ENCODE peak calls at places on chromosomes 6 and 20, in five cellular contexts. F is fibroblast of lung; L is T-helper 2 cell; S is thoracic aorta; C is activated T-helper 1 cell treated with anti-CD3 and anti-CD28 coated beads, Interleukin-2, amount 50 U/mL, for 16 hours. V is an unnamed sample.

GRCh38 chr6:112383191-112383590 is 36.1 kb downstream of the RFPL4B start:
- DNase-seq in C (no peak), L (no peak), S (no peak), F (no peak), V (no peak)

GRCh38 chr20:57222631-57222950 is 43.9 kb downstream of the BMP7 start:
- DNase-seq in F (no peak), S (no peak), L (no peak), C (no peak), V (no peak)

GRCh38 chr6:111184827-111185567 is 97.7 kb downstream of the SLC16A10 start:
- DNase-seq in F (no peak), C (no peak), S (no peak), L (no peak), V (no peak)

GRCh38 chr6:39731565-39731964 is 6.4 kb upstream of the KIF6 start:
- DNase-seq in F (no peak), L (no peak), S (no peak), C (no peak), V (no peak)

GRCh38 chr6:85594197-85594930 is 706 bp upstream of the SNX14 start:
- DNase-seq in L (peak; percentile 22), S (no peak), C (no peak), F (no peak), V (no peak)

GRCh38 chr6:157019733-157020132 is 242.6 kb downstream of the ARID1B start:
- DNase-seq in C (no peak), L (no peak), F (no peak), S (no peak), V (no peak)

GRCh38 chr6:68252632-68253031 is 382.4 kb upstream of the ADGRB3 start:
- DNase-seq in L (no peak), S (no peak), F (no peak), C (no peak), V (no peak)

GRCh38 chr6:151143806-151144205 is 96.0 kb upstream of the AKAP12 start:
- DNase-seq in L (no peak), S (no peak), F (no peak), C (no peak), V (no peak)

GRCh38 chr20:49676581-49677291 is 36.9 kb downstream of the B4GALT5 start:
- DNase-seq in F (peak; percentile 78), C (no peak), L (no peak), S (no peak), V (no peak)

GRCh38 chr20:23152308-23152892 is 66.3 kb upstream of the CD93 start:
- DNase-seq in C (no peak), F (peak; percentile 72), S (peak; percentile 93), L (no peak), V (peak; percentile 47)

GRCh38 chr6:18039481-18039880 is 52.0 kb upstream of the KIF13A start:
- DNase-seq in S (no peak), F (peak; percentile 49), C (no peak), L (no peak), V (no peak)

GRCh38 chr20:50595988-50596693 is 86.0 kb downstream of the PTPN1 start:
- DNase-seq in F (peak; percentile 40), C (no peak), L (no peak), S (no peak), V (no peak)

GRCh38 chr6:26264547-26264946 is 100.5 kb upstream of the BTN3A2 start:
- DNase-seq in F (no peak), L (no peak), C (no peak), S (no peak), V (no peak)

GRCh38 chr6:456887-457286 is 65.3 kb downstream of the IRF4 start:
- DNase-seq in F (no peak), L (no peak), C (no peak), S (no peak), V (no peak)

GRCh38 chr6:34459899-34460593 is 5.8 kb upstream of the PACSIN1 start:
- DNase-seq in F (peak; percentile 33), L (peak; percentile 17), C (no peak), S (no peak), V (no peak)

GRCh38 chr6:28258877-28259777 is at the start of gene NKAPL:
- DNase-seq in S (peak; percentile 43), L (peak; percentile 22), C (peak; percentile 10), F (peak; percentile 67), V (no peak)

GRCh38 chr20:54176610-54177009 is 2.8 kb upstream of the CYP24A1 start:
- DNase-seq in F (peak; percentile 56), C (no peak), L (no peak), S (no peak), V (no peak)

GRCh38 chr20:60960500-60960899 is 291.6 kb upstream of the CDH4 start:
- DNase-seq in F (no peak), C (no peak), L (no peak), S (no peak), V (no peak)

GRCh38 chr20:2521369-2522305 is 12.9 kb upstream of the ZNF343 start:
- DNase-seq in C (no peak), S (no peak), L (peak; percentile 28), F (peak; percentile 34), V (no peak)

GRCh38 chr20:32123088-32123487 is 13.6 kb downstream of the TM9SF4 start:
- DNase-seq in C (no peak), F (no peak), S (no peak), L (no peak), V (no peak)

GRCh38 chr20:64260239-64260638 is 4.7 kb downstream of the PCMTD2 start:
- DNase-seq in F (no peak), L (no peak), S (no peak), C (no peak), V (no peak)

GRCh38 chr6:54041239-54041638 is 70.0 kb upstream of the MLIP start:
- DNase-seq in S (no peak), C (no peak), F (no peak), L (no peak), V (no peak)

GRCh38 chr6:135251964-135252429 is 70.9 kb downstream of the MYB start:
- DNase-seq in F (peak; percentile 63), S (no peak), L (no peak), C (no peak), V (no peak)

GRCh38 chr6:26044140-26045045 is 42.8 kb upstream of the HFE start:
- DNase-seq in C (no peak), F (peak; percentile 35), L (no peak), S (no peak), V (no peak)

GRCh38 chr6:9482030-9482731 is 932.7 kb downstream of the TFAP2A start:
- DNase-seq in S (no peak), L (no peak), C (no peak), F (peak; percentile 97), V (no peak)

GRCh38 chr6:66568271-66568670 is 861.2 kb upstream of the EYS start:
- DNase-seq in C (no peak), S (no peak), L (no peak), F (no peak), V (no peak)

GRCh38 chr6:18391018-18391417 is 3.9 kb downstream of the RNF144B start:
- DNase-seq in L (no peak), F (no peak), S (no peak), C (no peak), V (no peak)

GRCh38 chr6:13661647-13662046 is 46.5 kb downstream of the NOL7 start:
- DNase-seq in F (no peak), L (no peak), S (no peak), C (no peak), V (no peak)

GRCh38 chr6:154229796-154230195 is 126.8 kb downstream of the IPCEF1 start:
- DNase-seq in L (peak; percentile 55), C (no peak), F (no peak), S (no peak), V (no peak)

GRCh38 chr6:29676981-29677601 is 3.9 kb downstream of the ZFP57 start:
- DNase-seq in C (no peak), F (no peak), S (no peak), L (no peak), V (no peak)

GRCh38 chr20:41697861-41698559 is 79.8 kb upstream of the CHD6 start:
- DNase-seq in F (peak; percentile 14), L (no peak), C (no peak), S (no peak), V (no peak)